ENCODE peak calls at places on chromosomes 12 and 14, in seven cellular contexts. P is fibroblast of lung, A is HCT116, Z is heart right ventricle, V is GM23248, L is psoas muscle, I is OCI-LY7. F is an unnamed sample. For H3K4me1, the result is how much of the 10 kb centered on the place peaks cover.

GRCh38 chr12:55743967-55744931 is 1.3 kb downstream of the GDF11 start:
- DNase-seq in P (no peak), A (no peak), Z (no peak), V (peak), L (no peak), I (peak), F (no peak)

GRCh38 chr14:64755661-64756265 is 51.5 kb downstream of the PLEKHG3 start:
- DNase-seq in P (no peak), A (no peak), Z (no peak), V (peak), L (no peak), I (no peak), F (no peak)

GRCh38 chr14:105168496-105168978 is at the start of gene JAG2:
- DNase-seq in P (no peak), A (no peak), Z (peak), V (peak), L (peak), I (peak), F (peak)

GRCh38 chr14:76195003-76195402 is 43.3 kb downstream of the GPATCH2L start:
- DNase-seq in P (no peak), A (no peak), Z (no peak), V (no peak), L (no peak), I (no peak), F (no peak)

GRCh38 chr12:106065506-106065905 is 73.2 kb downstream of the NUAK1 start:
- DNase-seq in P (no peak), A (no peak), Z (no peak), V (no peak), L (no peak), I (no peak), F (no peak)

GRCh38 chr12:83958997-83959396 is 953.6 kb downstream of the SLC6A15 start:
- DNase-seq in P (no peak), A (no peak), Z (no peak), V (peak), L (no peak), I (no peak), F (no peak)

GRCh38 chr14:75064205-75064567 is 362 bp upstream of the ACYP1 start:
- DNase-seq in P (no peak), A (no peak), Z (no peak), V (no peak), L (no peak), I (no peak), F (no peak)

GRCh38 chr12:53059434-53060063 is 9.7 kb downstream of the TNS2 start:
- DNase-seq in P (no peak), A (no peak), Z (no peak), V (no peak), L (peak), I (no peak), F (no peak)

GRCh38 chr12:21451529-21451928 is 14.1 kb downstream of the PYROXD1 start:
- DNase-seq in P (peak), A (no peak), Z (no peak), V (peak), L (no peak), I (no peak), F (no peak)

GRCh38 chr12:18971932-18972331 is 157.6 kb upstream of the PLEKHA5 start:
- DNase-seq in P (no peak), A (no peak), Z (no peak), V (no peak), L (no peak), I (no peak), F (no peak)

GRCh38 chr12:105275997-105276760 is 40.2 kb upstream of the APPL2 start:
- DNase-seq in P (no peak), A (no peak), Z (no peak), V (no peak), L (no peak), I (peak), F (no peak)

GRCh38 chr14:99879401-99880295 is 86.4 kb downstream of the EML1 start:
- DNase-seq in P (peak), A (no peak), Z (no peak), V (peak), L (no peak), I (no peak), F (peak)

GRCh38 chr12:67046062-67046461 is 223.1 kb upstream of the CAND1 start:
- DNase-seq in P (no peak), A (no peak), Z (no peak), V (no peak), L (no peak), I (no peak), F (no peak)

GRCh38 chr14:100037351-100037750 is 27.9 kb upstream of the EVL start:
- DNase-seq in P (peak), A (no peak), Z (peak), V (peak), L (no peak), I (no peak), F (no peak)

GRCh38 chr14:89146291-89146690 is 270.7 kb downstream of the FOXN3 start:
- DNase-seq in P (peak), A (no peak), Z (no peak), V (peak), L (no peak), I (no peak), F (no peak)

GRCh38 chr14:54114941-54115340 is 158.3 kb upstream of the BMP4 start:
- DNase-seq in P (no peak), A (no peak), Z (no peak), V (no peak), L (no peak), I (no peak), F (no peak)

GRCh38 chr12:83318386-83318971 is 631.8 kb downstream of the TMTC2 start:
- DNase-seq in P (peak), A (no peak), Z (no peak), V (peak), L (no peak), I (no peak), F (no peak)

GRCh38 chr12:112850343-112850742 is 56.4 kb upstream of the OAS1 start:
- DNase-seq in P (no peak), A (no peak), Z (no peak), V (no peak), L (no peak), I (no peak), F (no peak)

GRCh38 chr14:100767788-100768536 is 41.3 kb downstream of the DLK1 start:
- DNase-seq in P (no peak), A (no peak), Z (no peak), V (no peak), L (peak), I (no peak), F (no peak)

GRCh38 chr12:40534828-40535227 is 157.4 kb upstream of the CNTN1 start:
- DNase-seq in P (no peak), A (no peak), Z (no peak), V (no peak), L (no peak), I (no peak), F (no peak)
- H3K4me3 ChIP-seq in P (no peak), A (no peak), Z (no peak), V (no peak), L (no peak), I (no peak), F (no peak)

GRCh38 chr14:96959992-96960391 is 162.8 kb downstream of the VRK1 start:
- DNase-seq in P (no peak), A (no peak), Z (no peak), V (no peak), L (no peak), I (no peak), F (no peak)

GRCh38 chr14:96960598-96961116 is 163.5 kb downstream of the VRK1 start:
- DNase-seq in P (no peak), A (no peak), Z (no peak), V (no peak), L (no peak), I (no peak), F (no peak)

GRCh38 chr14:96965885-96966595 is 168.9 kb downstream of the VRK1 start:
- DNase-seq in P (no peak), A (no peak), Z (no peak), V (no peak), L (no peak), I (no peak), F (no peak)

GRCh38 chr14:96961895-96962294 is 164.7 kb downstream of the VRK1 start:
- DNase-seq in P (no peak), A (no peak), Z (no peak), V (no peak), L (no peak), I (no peak), F (no peak)

DNA sequence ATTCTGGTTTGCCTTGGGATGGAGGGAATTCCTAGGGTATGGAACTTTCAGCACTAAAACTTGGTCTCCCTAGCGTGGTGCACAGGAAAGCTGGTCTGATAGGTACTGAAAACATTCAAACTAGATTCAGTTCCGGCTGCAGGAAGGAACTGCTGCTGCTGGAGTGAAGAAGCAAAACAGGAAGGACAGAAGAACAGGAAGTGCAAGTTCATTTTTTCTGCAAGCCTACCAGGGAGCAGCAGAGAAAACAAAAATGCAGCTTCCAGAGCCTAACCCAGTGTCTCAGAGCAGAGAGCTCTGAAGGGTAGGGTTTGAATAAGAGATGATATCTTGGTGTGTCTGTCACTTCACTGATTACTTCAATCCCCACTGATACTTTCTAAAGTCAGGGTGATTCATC is 165.2 kb downstream of the VRK1 start:
- DNase-seq in P (no peak), A (no peak), Z (no peak), V (no peak), L (no peak), I (peak), F (no peak)
- H3K4me1 ChIP-seq in P (under half), A (under half), Z (under half), V (under half), L (under half), I (under half), F (under half)

GRCh38 chr12:124458992-124459851 is 108.2 kb downstream of the NCOR2 start:
- DNase-seq in P (no peak), A (no peak), Z (no peak), V (no peak), L (no peak), I (no peak), F (no peak)

GRCh38 chr12:124456133-124456651 is 111.2 kb downstream of the NCOR2 start:
- DNase-seq in P (no peak), A (no peak), Z (no peak), V (no peak), L (no peak), I (no peak), F (no peak)

GRCh38 chr12:124456652-124457152 is 110.7 kb downstream of the NCOR2 start:
- DNase-seq in P (no peak), A (no peak), Z (peak), V (no peak), L (no peak), I (no peak), F (no peak)

GRCh38 chr12:124458220-124458991 is 109.0 kb downstream of the NCOR2 start:
- DNase-seq in P (no peak), A (no peak), Z (no peak), V (no peak), L (no peak), I (no peak), F (no peak)

DNA sequence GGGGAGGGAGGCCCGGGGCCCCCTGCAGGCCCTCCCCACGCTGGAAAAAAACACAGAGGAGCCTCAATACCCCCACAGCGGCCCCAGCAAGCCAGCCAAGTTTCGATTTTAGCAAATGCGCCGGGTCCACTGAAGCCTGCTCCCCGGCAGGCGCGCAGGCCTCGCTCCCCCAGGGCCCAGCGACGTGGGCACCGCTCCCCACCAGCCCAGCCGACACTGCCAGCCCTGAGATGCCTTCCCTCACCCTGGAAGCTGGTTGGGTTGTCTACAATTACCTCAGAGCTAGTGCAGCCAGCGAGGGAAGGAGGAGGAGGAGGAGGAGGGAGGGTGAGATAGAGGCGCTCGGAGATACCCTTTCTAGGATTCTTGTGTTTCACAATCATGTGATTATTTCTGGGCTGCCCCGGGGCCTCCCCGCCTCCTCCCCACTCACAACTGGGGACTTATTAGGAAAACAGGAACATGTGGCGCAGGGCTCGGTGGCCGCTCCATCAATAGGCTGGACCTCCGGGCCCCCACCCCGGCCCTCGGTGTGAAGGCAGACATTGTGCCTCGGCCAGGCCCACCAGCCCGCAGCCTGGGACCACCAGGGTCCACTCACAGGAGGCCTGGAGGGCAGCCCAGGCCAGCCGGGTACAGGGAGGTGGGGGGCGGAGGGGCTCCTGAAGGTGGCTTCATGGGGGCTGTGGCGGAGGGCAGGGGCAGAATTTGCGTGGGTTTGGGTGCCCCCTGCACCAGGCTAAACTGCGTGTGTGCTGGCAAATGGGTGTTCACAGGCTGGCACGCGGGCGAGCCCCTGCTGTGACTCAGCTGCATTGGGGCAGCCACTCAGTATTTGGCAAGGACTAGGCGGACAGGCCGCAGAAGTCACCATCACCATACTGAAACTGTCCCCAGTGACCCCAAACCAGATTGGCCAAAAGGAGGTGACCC is 109.9 kb downstream of the NCOR2 start:
- DNase-seq in P (peak), A (no peak), Z (peak), V (peak), L (peak), I (no peak), F (no peak)
- H3K4me3 ChIP-seq in P (peak), A (no peak), Z (peak), V (peak), L (peak), I (no peak), F (no peak)

DNA sequence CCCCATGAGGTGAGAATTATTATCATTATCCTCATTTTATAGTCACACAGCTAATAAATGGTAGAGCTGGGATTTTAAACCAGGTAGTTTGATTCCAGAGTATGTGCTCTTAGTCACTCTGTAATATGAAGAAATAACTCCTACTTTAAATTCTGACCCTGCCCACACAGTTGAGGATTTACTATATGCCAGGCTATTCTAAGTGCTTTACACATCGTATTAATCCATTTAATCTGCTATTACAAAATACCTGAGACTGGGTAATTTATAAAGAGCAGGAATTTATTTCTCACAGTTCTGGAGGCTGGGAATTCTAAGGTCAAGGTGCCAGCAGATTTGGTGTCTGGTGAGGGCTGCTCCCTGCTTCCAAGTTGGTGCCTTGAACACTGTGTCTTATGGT is 19.6 kb upstream of the WIF1 start:
- DNase-seq in P (no peak), A (no peak), Z (no peak), V (no peak), L (no peak), I (no peak), F (no peak)
- H3K4me1 ChIP-seq in P (under half), A (under half), Z (under half), V (under half), L (under half), I (under half), F (under half)

GRCh38 chr14:61710853-61711817 is 15.8 kb downstream of the HIF1A start:
- DNase-seq in P (no peak), A (no peak), Z (no peak), V (peak), L (no peak), I (peak), F (no peak)

GRCh38 chr14:61712137-61712536 is 16.8 kb downstream of the HIF1A start:
- DNase-seq in P (no peak), A (no peak), Z (no peak), V (no peak), L (no peak), I (no peak), F (no peak)

GRCh38 chr14:61718039-61718438 is 22.7 kb downstream of the HIF1A start:
- DNase-seq in P (no peak), A (no peak), Z (no peak), V (no peak), L (no peak), I (no peak), F (no peak)

GRCh38 chr14:61716956-61717355 is 21.6 kb downstream of the HIF1A start:
- DNase-seq in P (no peak), A (no peak), Z (no peak), V (no peak), L (no peak), I (no peak), F (no peak)

DNA sequence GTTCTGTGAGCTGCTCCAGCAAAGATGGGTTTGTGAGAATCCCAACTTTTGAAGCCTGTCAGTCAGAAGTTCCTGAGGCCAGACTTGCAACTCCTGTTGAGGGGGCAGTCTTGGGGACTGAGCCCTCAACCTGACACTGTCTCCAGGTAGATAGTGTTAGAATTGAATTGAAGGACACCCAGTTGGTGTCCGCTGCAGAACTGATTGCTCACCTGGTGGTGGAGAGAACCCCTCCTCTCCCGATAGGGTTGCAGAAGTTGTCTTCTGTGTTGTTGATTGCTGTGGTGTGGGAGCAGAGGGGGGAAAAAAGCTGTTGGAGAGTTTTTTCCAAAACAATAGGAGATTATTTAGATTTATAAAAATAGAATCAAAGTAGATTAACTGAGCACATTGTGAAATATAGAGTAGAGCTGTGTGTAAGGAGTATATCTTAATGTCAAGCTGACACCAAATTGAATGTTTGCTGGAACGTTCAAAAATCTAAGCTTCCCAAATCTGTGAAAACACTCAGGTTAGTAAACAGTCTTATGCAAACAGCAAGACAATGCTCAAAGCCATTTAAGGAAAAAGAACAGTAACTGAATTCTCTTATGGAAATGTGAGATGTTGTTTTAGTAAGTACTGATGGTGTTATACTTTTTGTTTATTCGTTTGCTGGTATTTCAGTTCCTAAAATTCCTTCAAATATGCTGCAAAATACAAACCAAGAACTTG is 18.6 kb downstream of the HIF1A start:
- DNase-seq in P (no peak), A (no peak), Z (no peak), V (no peak), L (no peak), I (no peak), F (no peak)
- H3K4me3 ChIP-seq in P (no peak), A (no peak), Z (no peak), V (peak), L (no peak), I (no peak), F (no peak)

GRCh38 chr12:47811581-47812484 is 7.9 kb downstream of the HDAC7 start:
- DNase-seq in P (peak), A (no peak), Z (peak), V (peak), L (peak), I (peak), F (no peak)

GRCh38 chr12:47808049-47808448 is 11.7 kb downstream of the HDAC7 start:
- DNase-seq in P (no peak), A (no peak), Z (peak), V (peak), L (peak), I (peak), F (no peak)

GRCh38 chr12:47807338-47807737 is 12.4 kb downstream of the HDAC7 start:
- DNase-seq in P (no peak), A (no peak), Z (peak), V (peak), L (no peak), I (no peak), F (no peak)

GRCh38 chr12:47811070-47811391 is 8.7 kb downstream of the HDAC7 start:
- DNase-seq in P (no peak), A (no peak), Z (no peak), V (no peak), L (no peak), I (no peak), F (no peak)

DNA sequence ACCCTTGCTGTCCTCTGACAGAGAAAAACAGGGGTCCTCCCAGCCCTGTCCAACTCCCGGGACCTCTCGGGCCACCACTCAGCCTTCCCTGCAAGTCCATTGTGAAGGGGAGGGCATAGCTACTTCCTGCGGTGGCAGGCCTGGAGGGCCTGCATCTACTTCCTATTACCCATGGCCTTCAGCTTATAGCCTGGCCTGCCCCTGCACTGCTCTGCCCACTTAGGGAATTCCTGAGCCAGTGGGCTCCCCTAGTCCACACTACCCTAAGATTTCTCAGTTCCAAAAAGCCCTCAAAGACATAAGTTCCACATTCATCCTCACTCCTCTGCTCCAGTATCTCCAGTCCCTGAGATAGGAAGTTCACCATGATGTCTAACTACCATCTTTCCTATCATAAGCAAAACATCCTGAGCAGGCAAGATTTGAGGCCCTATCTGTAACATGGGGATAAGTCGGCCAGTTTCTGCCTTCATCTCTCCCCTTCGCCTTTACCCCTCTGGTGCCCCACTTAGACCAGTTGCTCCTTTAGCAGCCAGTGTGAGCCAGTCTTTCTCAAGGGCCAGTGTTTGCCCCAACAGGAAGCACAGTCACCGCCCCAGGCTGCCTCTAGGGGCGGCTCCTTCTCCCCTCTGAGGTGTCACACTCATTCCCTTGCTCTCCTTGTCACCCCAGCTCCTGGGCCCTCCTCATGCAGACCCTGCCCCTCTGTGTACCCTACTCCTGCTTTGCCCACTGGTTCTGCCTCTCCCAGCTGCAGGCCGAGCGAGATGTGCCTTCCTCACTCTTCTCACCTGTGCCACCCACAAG is 10.9 kb downstream of the HDAC7 start:
- DNase-seq in P (no peak), A (no peak), Z (no peak), V (peak), L (no peak), I (peak), F (no peak)
- H3K4me1 ChIP-seq in P (half or more), A (half or more), Z (half or more), V (half or more), L (half or more), I (half or more), F (half or more)